ENCODE peak calls at places on chromosomes 6 and 20, in six cellular contexts. O, F, D, B, N and U are unnamed samples. For H3K4me1, the result is how much of the 10 kb centered on the place peaks cover.

GRCh38 chr6:54060286-54060685 is 51.0 kb upstream of the MLIP start:
- DNase-seq in F (no peak), O (peak), D (peak), N (no peak), B (no peak), U (no peak)

GRCh38 chr6:158018851-158019361 is 37.2 kb downstream of the SYNJ2 start:
- DNase-seq in D (peak), N (no peak), F (no peak), O (peak), B (no peak), U (no peak)

GRCh38 chr6:53532061-53532797 is 12.7 kb downstream of the GCLC start:
- DNase-seq in F (no peak), B (no peak), N (no peak), O (no peak), D (no peak), U (no peak)

GRCh38 chr6:137389150-137389664 is 105.0 kb downstream of the OLIG3 start:
- DNase-seq in O (no peak), D (peak), F (peak), N (no peak), B (no peak), U (peak)

GRCh38 chr20:25669826-25670422 is 26.7 kb downstream of the ZNF337 start:
- DNase-seq in F (peak), N (peak), B (no peak), D (peak), O (peak), U (no peak)

GRCh38 chr6:134821914-134822862 is 127.7 kb downstream of the ALDH8A1 start:
- DNase-seq in F (no peak), O (peak), D (peak), B (no peak), N (no peak), U (no peak)

GRCh38 chr20:62080249-62080993 is 14.7 kb upstream of the TAF4 start:
- DNase-seq in D (no peak), N (no peak), O (no peak), B (no peak), F (no peak), U (no peak)

GRCh38 chr6:109441069-109441816 is 719 bp downstream of the SMPD2 start:
- DNase-seq in O (peak), B (peak), F (peak), D (peak), N (peak), U (peak)

GRCh38 chr6:143451531-143451930 is 926 bp downstream of the PEX3 start:
- DNase-seq in O (no peak), D (peak), N (no peak), F (no peak), B (no peak), U (no peak)

GRCh38 chr6:43995137-43995536 is 132.1 kb downstream of the MRPL14 start:
- DNase-seq in N (no peak), B (no peak), D (no peak), O (no peak), F (no peak), U (no peak)

GRCh38 chr6:43993881-43994523 is 133.2 kb downstream of the MRPL14 start:
- DNase-seq in O (no peak), B (no peak), F (peak), N (no peak), D (no peak), U (no peak)

GRCh38 chr6:43997342-43997677 is 129.9 kb downstream of the MRPL14 start:
- DNase-seq in B (no peak), F (no peak), N (no peak), O (no peak), D (no peak), U (peak)

GRCh38 chr6:43999628-44000027 is 127.6 kb downstream of the MRPL14 start:
- DNase-seq in N (no peak), D (no peak), B (no peak), O (no peak), F (no peak), U (no peak)

DNA sequence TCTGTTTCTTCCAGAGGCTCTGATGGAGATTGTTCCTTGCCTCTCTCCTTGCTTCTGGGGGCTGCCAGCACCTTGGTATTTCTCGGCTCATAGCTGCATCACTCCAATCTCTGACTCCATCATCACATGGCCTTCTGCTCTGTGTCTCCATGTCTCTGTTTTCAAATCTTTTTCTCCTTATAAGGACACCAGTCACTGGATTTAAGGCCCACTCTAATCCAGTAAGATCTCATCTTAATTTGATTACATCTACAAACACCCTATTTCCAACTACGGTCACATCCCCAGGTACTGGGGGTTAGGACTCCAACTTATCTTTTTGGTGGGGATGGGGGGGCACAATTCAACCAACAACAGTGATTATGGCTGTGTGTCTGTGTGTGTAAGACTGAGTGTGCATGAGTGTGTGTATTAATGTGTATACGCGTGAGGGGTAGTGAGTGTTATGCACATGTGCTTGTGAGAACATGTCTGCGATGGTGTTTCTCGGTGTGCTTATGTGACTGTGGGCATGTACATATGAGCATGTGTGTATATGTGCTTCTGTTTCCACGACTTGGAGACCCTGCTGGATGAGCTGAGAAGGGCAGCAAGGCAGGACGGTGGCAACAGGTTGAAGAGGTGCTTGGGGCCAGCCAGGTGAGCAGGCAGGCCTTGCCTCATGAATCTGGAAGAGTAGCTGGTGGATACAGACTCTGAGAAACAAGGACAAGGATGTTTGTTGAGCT is 130.5 kb downstream of the MRPL14 start:
- DNase-seq in B (no peak), F (no peak), D (no peak), N (no peak), O (no peak), U (no peak)
- H3K27ac ChIP-seq in B (no peak), F (no peak), D (peak), N (no peak), O (peak), U (no peak)

GRCh38 chr20:2507464-2507863 is 1.3 kb downstream of the ZNF343 start:
- DNase-seq in F (no peak), D (no peak), B (no peak), O (peak), N (no peak), U (no peak)
- H3K9ac ChIP-seq in F (peak), D (peak), B (no peak), O (peak), N (no peak), U (no peak)

GRCh38 chr20:50242863-50243609 is 52.4 kb downstream of the CEBPB start:
- DNase-seq in O (no peak), D (no peak), F (peak), N (no peak), B (no peak), U (peak)

GRCh38 chr20:50243610-50244351 is 53.2 kb downstream of the CEBPB start:
- DNase-seq in B (no peak), O (no peak), F (no peak), N (no peak), D (no peak), U (no peak)

GRCh38 chr20:50245561-50246366 is 55.1 kb downstream of the CEBPB start:
- DNase-seq in B (no peak), F (peak), D (peak), O (peak), N (no peak), U (no peak)

GRCh38 chr20:50246367-50247195 is 56.0 kb downstream of the CEBPB start:
- DNase-seq in B (no peak), O (no peak), N (no peak), F (peak), D (no peak), U (no peak)

DNA sequence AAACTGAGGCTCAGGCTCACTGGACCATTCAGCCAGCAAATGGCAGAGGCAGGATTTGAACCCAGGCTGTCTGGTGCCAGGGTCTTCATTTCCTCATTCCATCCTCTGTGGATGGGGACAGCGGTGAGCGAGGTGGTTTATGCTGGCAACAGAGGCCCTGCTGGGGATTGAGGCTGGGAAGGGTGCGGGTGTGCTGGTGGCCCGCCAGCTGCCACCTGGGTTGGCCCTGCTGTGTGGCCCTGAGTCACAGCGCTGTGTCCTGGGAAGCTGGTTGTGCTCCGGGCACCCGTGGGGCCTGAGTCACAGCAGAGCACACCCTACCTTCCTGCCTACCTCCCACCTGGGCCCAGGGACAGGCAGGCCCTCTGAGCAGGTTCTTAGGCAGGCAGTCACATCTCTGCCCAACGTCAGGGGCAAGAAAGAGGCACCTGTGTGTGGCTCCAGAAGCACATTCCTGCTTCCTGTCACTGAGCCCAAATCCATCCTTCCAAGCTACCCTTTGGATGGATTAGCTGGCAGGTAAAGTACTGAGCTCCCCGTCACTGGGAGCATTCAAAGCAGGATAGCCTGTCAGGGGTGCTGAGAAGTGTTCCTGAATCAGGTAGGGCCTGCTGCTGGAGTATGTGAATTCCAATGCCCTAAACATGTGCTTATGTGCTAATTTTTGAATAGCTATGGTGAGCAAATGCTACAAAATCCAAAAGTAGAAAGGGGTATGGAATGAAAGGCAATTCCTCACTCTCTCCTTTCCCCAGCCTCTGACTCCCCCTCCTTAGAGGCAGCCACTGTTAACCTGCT is 53.9 kb downstream of the CEBPB start:
- DNase-seq in D (no peak), B (no peak), F (peak), N (no peak), O (no peak), U (no peak)
- H3K4me1 ChIP-seq in D (under half), B (under half), F (half or more), N (under half), O (under half), U (under half)

GRCh38 chr6:159742165-159742564 is 14.9 kb downstream of the WTAP start:
- DNase-seq in O (no peak), D (no peak), N (no peak), B (no peak), F (no peak), U (no peak)
- H3K27ac ChIP-seq in O (no peak), D (no peak), N (no peak), B (no peak), F (no peak), U (no peak)

GRCh38 chr6:75204959-75205775 is 686 bp downstream of the COL12A1 start:
- DNase-seq in D (peak), O (peak), F (peak), B (peak), N (peak), U (no peak)
- H3K9ac ChIP-seq in D (peak), O (peak), F (peak), B (no peak), N (no peak), U (peak)

GRCh38 chr6:31836036-31836675 is 8.6 kb downstream of the HSPA1B start:
- DNase-seq in O (peak), N (no peak), F (no peak), B (no peak), D (no peak), U (peak)
- H3K4me1 ChIP-seq in O (under half), N (under half), F (under half), B (under half), D (under half), U (under half)

DNA sequence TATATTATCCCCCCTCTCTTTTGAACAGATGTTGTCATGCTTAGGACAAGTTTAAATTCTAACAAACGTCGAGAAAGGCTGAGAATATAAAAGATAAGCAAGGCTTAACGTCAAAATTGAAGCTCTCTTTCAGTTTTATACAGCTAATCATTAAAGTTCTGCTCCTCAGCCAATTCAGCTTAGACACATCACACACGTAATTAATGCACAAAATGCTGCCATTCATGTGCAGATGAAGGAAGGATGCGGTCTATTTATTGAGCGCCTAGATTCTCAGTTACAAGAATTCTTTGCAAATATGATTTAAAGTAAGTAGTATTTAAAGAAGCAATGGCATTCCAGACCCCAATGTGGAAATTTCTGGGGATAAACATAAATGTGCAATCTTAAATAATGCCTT is 86.0 kb downstream of the LYRM4 start:
- DNase-seq in D (no peak), N (no peak), F (no peak), O (no peak), B (no peak), U (no peak)
- H3K27ac ChIP-seq in D (no peak), N (no peak), F (no peak), O (no peak), B (no peak), U (no peak)

GRCh38 chr20:45779011-45779915 is 12.4 kb downstream of the WFDC3 start:
- DNase-seq in O (peak), D (peak), N (no peak), F (peak), B (no peak), U (peak)
- H3K9ac ChIP-seq in O (peak), D (peak), N (no peak), F (peak), B (no peak), U (no peak)

GRCh38 chr6:18388252-18388651 is 1.1 kb downstream of the RNF144B start:
- DNase-seq in N (no peak), O (no peak), B (no peak), D (no peak), F (peak), U (no peak)

GRCh38 chr6:18388942-18389341 is 1.8 kb downstream of the RNF144B start:
- DNase-seq in B (no peak), F (peak), O (peak), D (peak), N (no peak), U (no peak)

GRCh38 chr6:18391018-18391417 is 3.9 kb downstream of the RNF144B start:
- DNase-seq in N (no peak), D (no peak), O (no peak), F (no peak), B (no peak), U (no peak)

GRCh38 chr6:18390476-18390875 is 3.3 kb downstream of the RNF144B start:
- DNase-seq in D (no peak), N (no peak), O (no peak), B (no peak), F (no peak), U (no peak)

GRCh38 chr6:18389479-18389878 is 2.3 kb downstream of the RNF144B start:
- DNase-seq in O (peak), N (no peak), B (no peak), D (no peak), F (peak), U (no peak)
- H3K4me1 ChIP-seq in O (under half), N (under half), B (under half), D (under half), F (under half), U (under half)